ENCODE peak calls at places on chromosomes 7 and 10, in eight cellular contexts. C, Y, T, J, P, N, S and E are unnamed samples.

GRCh38 chr7:105838273-105839141 is 37.9 kb downstream of the ATXN7L1 start:
- DNase-seq in N (no peak), P (no peak), C (peak; percentile 75), J (peak; percentile 26), T (no peak), S (no peak), Y (peak; percentile 67), E (no peak)

GRCh38 chr7:134856692-134857091 is 77.3 kb downstream of the CALD1 start:
- DNase-seq in C (no peak), T (no peak), S (no peak), J (peak; percentile 80), Y (no peak), P (no peak), N (no peak), E (no peak)

GRCh38 chr7:73738220-73738611 is 386 bp downstream of the ABHD11 start:
- DNase-seq in P (peak; percentile 59), C (peak; percentile 74), J (peak; percentile 73), Y (peak; percentile 72), T (no peak), S (peak; percentile 45), N (no peak), E (no peak)

GRCh38 chr7:152050547-152050971 is 25.1 kb downstream of the GALNT11 start:
- DNase-seq in S (no peak), J (no peak), C (no peak), T (no peak), N (no peak), P (no peak), Y (no peak), E (no peak)

GRCh38 chr7:157482517-157483120 is 145.8 kb downstream of the DNAJB6 start:
- DNase-seq in C (no peak), S (no peak), P (no peak), Y (no peak), T (no peak), N (no peak), J (no peak), E (no peak)

GRCh38 chr10:104327745-104328635 is 10.3 kb downstream of the ITPRIP start:
- DNase-seq in P (no peak), J (peak; percentile 93), S (no peak), Y (peak; percentile 57), N (peak; percentile 49), C (peak; percentile 85), T (peak; percentile 79), E (peak; percentile 49)

GRCh38 chr10:86553639-86554038 is 32.0 kb upstream of the WAPL start:
- DNase-seq in Y (no peak), S (no peak), N (no peak), P (no peak), C (no peak), J (no peak), T (no peak), E (no peak)

GRCh38 chr10:71782221-71782916 is 9.0 kb upstream of the VSIR start:
- DNase-seq in J (no peak), N (no peak), Y (peak; percentile 32), S (no peak), P (no peak), T (peak; percentile 72), C (no peak), E (no peak)

GRCh38 chr10:35300063-35300699 is 36.1 kb upstream of the CCNY start:
- DNase-seq in C (no peak), T (peak; percentile 77), Y (peak; percentile 49), J (peak; percentile 22), P (no peak), S (no peak), N (no peak), E (peak; percentile 56)

GRCh38 chr7:2760098-2760889 is 72.3 kb downstream of the AMZ1 start:
- DNase-seq in N (no peak), S (no peak), Y (peak; percentile 72), T (peak; percentile 85), C (peak; percentile 87), P (peak; percentile 82), J (peak; percentile 74), E (no peak)

GRCh38 chr10:112330154-112330553 is 43.8 kb upstream of the ACSL5 start:
- DNase-seq in J (no peak), P (no peak), C (no peak), T (no peak), N (no peak), S (no peak), Y (no peak), E (no peak)

GRCh38 chr7:152451356-152451755 is 15.6 kb upstream of the KMT2C start:
- DNase-seq in S (no peak), J (no peak), N (no peak), Y (no peak), P (no peak), T (no peak), C (no peak), E (no peak)

GRCh38 chr10:133039107-133039822 is 48.5 kb upstream of the ADGRA1 start:
- DNase-seq in T (no peak), Y (no peak), J (no peak), P (peak; percentile 66), C (peak; percentile 84), S (no peak), N (no peak), E (no peak)

GRCh38 chr7:48035967-48036478 is 680 bp downstream of the C7orf57 start:
- DNase-seq in Y (peak; percentile 64), J (peak; percentile 45), N (no peak), P (peak; percentile 19), T (peak; percentile 84), C (peak; percentile 59), S (no peak), E (no peak)

GRCh38 chr7:20440472-20441105 is 109.9 kb downstream of the ITGB8 start:
- DNase-seq in J (peak; percentile 33), T (no peak), Y (no peak), C (no peak), P (peak; percentile 14), S (no peak), N (no peak), E (no peak)

GRCh38 chr10:5484205-5484604 is 15.2 kb downstream of the CALML5 start:
- DNase-seq in T (no peak), Y (no peak), S (no peak), J (no peak), C (no peak), P (no peak), N (no peak), E (no peak)

GRCh38 chr10:115829501-115830215 is 443.3 kb downstream of the GFRA1 start:
- DNase-seq in N (no peak), S (no peak), Y (no peak), P (no peak), C (no peak), T (no peak), J (peak; percentile 67), E (no peak)

DNA sequence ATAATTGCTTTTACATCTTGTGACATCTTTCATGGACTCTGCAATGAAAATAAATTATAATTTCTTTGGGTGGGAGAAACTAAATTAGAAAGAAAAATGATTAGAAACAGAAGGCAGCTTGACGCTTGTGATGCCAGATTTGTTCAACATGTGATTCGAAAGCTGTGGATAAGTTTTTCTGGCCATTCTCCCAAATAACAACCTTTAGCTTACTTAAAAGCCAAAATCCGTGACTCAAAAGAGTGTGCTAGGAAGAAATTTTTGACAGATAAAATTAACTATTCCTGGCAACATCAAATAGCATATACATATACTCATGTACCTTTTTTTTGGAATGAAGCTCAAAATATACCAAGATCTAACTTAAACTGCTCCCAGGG is 15.9 kb upstream of the SLC26A4 start:
- DNase-seq in T (no peak), Y (no peak), J (no peak), C (no peak), S (no peak), N (no peak), P (no peak), E (no peak)
- H3K36me3 ChIP-seq in T (no peaks in the 10 kb centered on the region), Y (no peaks in the 10 kb centered on the region), J (no peaks in the 10 kb centered on the region), C (no peaks in the 10 kb centered on the region), S (no peaks in the 10 kb centered on the region), N (no peaks in the 10 kb centered on the region), P (no peaks in the 10 kb centered on the region), E (no peaks in the 10 kb centered on the region)

GRCh38 chr7:99028261-99028971 is 115.5 kb downstream of the SMURF1 start:
- DNase-seq in Y (no peak), S (no peak), T (no peak), J (no peak), C (peak; percentile 50), P (no peak), N (no peak), E (no peak)
- H3K36me3 ChIP-seq in Y (peaks cover 59% of the 10 kb centered on the region), S (no peaks in the 10 kb centered on the region), T (peaks cover 3% of the 10 kb centered on the region), J (peaks cover 62% of the 10 kb centered on the region), C (no peaks in the 10 kb centered on the region), P (peaks cover 53% of the 10 kb centered on the region), N (peaks cover 36% of the 10 kb centered on the region), E (peaks cover 21% of the 10 kb centered on the region)

GRCh38 chr10:124292911-124293640 is 125.6 kb downstream of the OAT start:
- DNase-seq in C (peak; percentile 24), S (no peak), N (no peak), P (no peak), Y (no peak), J (no peak), T (no peak), E (no peak)

GRCh38 chr10:124293641-124294449 is 124.9 kb downstream of the OAT start:
- DNase-seq in S (no peak), N (no peak), T (no peak), C (peak; percentile 38), Y (no peak), P (no peak), J (no peak), E (no peak)

GRCh38 chr10:124296813-124297788 is 121.6 kb downstream of the OAT start:
- DNase-seq in C (peak; percentile 3), Y (no peak), P (no peak), T (no peak), N (no peak), J (no peak), S (no peak), E (no peak)

GRCh38 chr10:124296121-124296812 is 122.5 kb downstream of the OAT start:
- DNase-seq in N (no peak), S (no peak), T (no peak), P (no peak), Y (no peak), C (peak; percentile 35), J (no peak), E (peak; percentile 61)

GRCh38 chr10:124294811-124295770 is 123.6 kb downstream of the OAT start:
- DNase-seq in Y (no peak), T (no peak), N (no peak), J (no peak), P (no peak), C (peak; percentile 46), S (no peak), E (no peak)
- H3K36me3 ChIP-seq in Y (no peaks in the 10 kb centered on the region), T (no peaks in the 10 kb centered on the region), N (no peaks in the 10 kb centered on the region), J (no peaks in the 10 kb centered on the region), P (no peaks in the 10 kb centered on the region), C (no peaks in the 10 kb centered on the region), S (no peaks in the 10 kb centered on the region), E (no peaks in the 10 kb centered on the region)

GRCh38 chr7:158618745-158619140 is 31.1 kb upstream of the PTPRN2 start:
- DNase-seq in P (no peak), T (no peak), S (no peak), Y (no peak), N (no peak), C (no peak), J (no peak), E (no peak)

GRCh38 chr7:158620418-158620817 is 32.8 kb upstream of the PTPRN2 start:
- DNase-seq in T (no peak), N (no peak), P (no peak), S (no peak), Y (no peak), J (no peak), C (no peak), E (no peak)

GRCh38 chr7:158621042-158621441 is 33.4 kb upstream of the PTPRN2 start:
- DNase-seq in Y (no peak), C (no peak), T (no peak), S (no peak), J (no peak), N (no peak), P (no peak), E (no peak)

GRCh38 chr7:158617737-158618128 is 30.1 kb upstream of the PTPRN2 start:
- DNase-seq in J (peak; percentile 12), C (no peak), Y (no peak), N (no peak), S (no peak), T (no peak), P (no peak), E (no peak)

GRCh38 chr7:158623241-158623640 is 35.6 kb upstream of the PTPRN2 start:
- DNase-seq in C (no peak), T (no peak), J (no peak), Y (no peak), P (no peak), N (no peak), S (no peak), E (no peak)
- H3K36me3 ChIP-seq in C (no peaks in the 10 kb centered on the region), T (no peaks in the 10 kb centered on the region), J (peaks cover 5% of the 10 kb centered on the region), Y (no peaks in the 10 kb centered on the region), P (peaks cover 7% of the 10 kb centered on the region), N (no peaks in the 10 kb centered on the region), S (no peaks in the 10 kb centered on the region), E (no peaks in the 10 kb centered on the region)